ENCODE peak calls at places on chromosomes 12 and 14, in eight cellular contexts. G is ACHN, S is NCI-H345, M is stomach, C is Right ventricle myocardium superior, F is PC-3, Y is H54, J is Daoy. B is an unnamed sample.

GRCh38 chr14:98946995-98947394 is 325.0 kb downstream of the BCL11B start:
- DNase-seq in G (no peak), S (no peak), M (no peak), C (peak), F (no peak), Y (no peak), J (no peak), B (no peak)

GRCh38 chr12:123150804-123151678 is at the start of gene PITPNM2:
- DNase-seq in G (peak), S (peak), M (peak), C (peak), F (peak), Y (peak), J (peak), B (peak)

GRCh38 chr14:73741876-73742519 is 27.8 kb upstream of the PNMA1 start:
- DNase-seq in G (no peak), S (no peak), M (no peak), C (peak), F (no peak), Y (no peak), J (peak), B (no peak)

GRCh38 chr12:67807808-67808207 is 159.3 kb downstream of the DYRK2 start:
- DNase-seq in G (no peak), S (no peak), M (no peak), C (no peak), F (peak), Y (no peak), J (no peak), B (no peak)

GRCh38 chr12:26431211-26431610 is 235.8 kb downstream of the SSPN start:
- DNase-seq in G (no peak), S (no peak), M (no peak), C (no peak), F (no peak), Y (no peak), J (no peak), B (no peak)

GRCh38 chr12:103833891-103834290 is 7.1 kb downstream of the NT5DC3 start:
- DNase-seq in G (no peak), S (no peak), M (no peak), C (no peak), F (no peak), Y (no peak), J (no peak), B (no peak)

GRCh38 chr12:114673169-114673833 is 10.7 kb downstream of the TBX3 start:
- DNase-seq in G (no peak), S (no peak), M (no peak), C (no peak), F (peak), Y (no peak), J (no peak), B (no peak)

GRCh38 chr14:89293349-89293916 is 123.6 kb downstream of the FOXN3 start:
- DNase-seq in G (no peak), S (no peak), M (no peak), C (no peak), F (no peak), Y (no peak), J (no peak), B (no peak)

GRCh38 chr12:538731-539539 is 79.2 kb downstream of the B4GALNT3 start:
- DNase-seq in G (peak), S (peak), M (peak), C (peak), F (peak), Y (no peak), J (peak), B (peak)

GRCh38 chr12:3218150-3218845 is 141.1 kb downstream of the TSPAN9 start:
- DNase-seq in G (no peak), S (peak), M (peak), C (peak), F (no peak), Y (no peak), J (peak), B (no peak)

GRCh38 chr12:113860950-113861349 is 105.2 kb downstream of the RBM19 start:
- DNase-seq in G (peak), S (no peak), M (no peak), C (no peak), F (no peak), Y (peak), J (peak), B (no peak)

GRCh38 chr14:49992901-49993335 is 100.0 kb downstream of the ARF6 start:
- DNase-seq in G (no peak), S (no peak), M (no peak), C (no peak), F (peak), Y (no peak), J (peak), B (no peak)

GRCh38 chr14:99137913-99138571 is 134.0 kb downstream of the BCL11B start:
- DNase-seq in G (no peak), S (no peak), M (peak), C (no peak), F (no peak), Y (peak), J (no peak), B (no peak)

B was measured in effector CD4-positive, alpha-beta T cell.